ENCODE peak calls at places on chromosomes 2 and 18, in five cellular contexts. S, K, Y, J and B are unnamed samples.
A peak's percentile ranks its signal among the peaks of the same experiment; 100 is the strongest.

GRCh38 chr2:40367032-40367431 is 84.9 kb downstream of the SLC8A1 start:
- DNase-seq in S (no peak), K (no peak), Y (no peak), J (no peak), B (no peak)

GRCh38 chr18:62637807-62638687 is 77.3 kb upstream of the PHLPP1 start:
- DNase-seq in S (peak; percentile 23), K (peak; percentile 6), Y (no peak), J (peak; percentile 23), B (peak; percentile 5)

GRCh38 chr18:56489901-56490300 is 148.5 kb downstream of the TXNL1 start:
- DNase-seq in S (no peak), K (no peak), Y (no peak), J (no peak), B (no peak)

GRCh38 chr2:148582679-148583511 is 61.7 kb upstream of the EPC2 start:
- DNase-seq in S (peak; percentile 13), K (peak; percentile 4), Y (no peak), J (no peak), B (peak; percentile 7)

GRCh38 chr2:4358855-4359254 is 655.5 kb downstream of the DCDC2C start:
- DNase-seq in S (no peak), K (no peak), Y (no peak), J (no peak), B (no peak)

GRCh38 chr2:188024811-188025210 is 266.9 kb upstream of the GULP1 start:
- DNase-seq in S (peak; percentile 6), K (peak; percentile 42), Y (no peak), J (no peak), B (peak; percentile 7)

GRCh38 chr2:105380432-105381118 is 18.3 kb downstream of the FHL2 start:
- DNase-seq in S (peak; percentile 75), K (peak; percentile 55), Y (no peak), J (no peak), B (peak; percentile 39)

GRCh38 chr2:206616141-206616540 is 26.1 kb upstream of the FAM237A start:
- DNase-seq in S (peak; percentile 1), K (peak; percentile 12), Y (no peak), J (no peak), B (peak; percentile 9)

GRCh38 chr2:163610817-163611556 is 124.8 kb downstream of the FIGN start:
- DNase-seq in S (no peak), K (no peak), Y (no peak), J (no peak), B (no peak)

GRCh38 chr2:241812730-241813079 is 3.7 kb downstream of the NEU4 start:
- DNase-seq in S (no peak), K (no peak), Y (peak; percentile 65), J (no peak), B (no peak)

GRCh38 chr2:185208261-185208660 is 530.3 kb upstream of the FSIP2 start:
- DNase-seq in S (peak; percentile 1), K (no peak), Y (no peak), J (no peak), B (no peak)

DNA sequence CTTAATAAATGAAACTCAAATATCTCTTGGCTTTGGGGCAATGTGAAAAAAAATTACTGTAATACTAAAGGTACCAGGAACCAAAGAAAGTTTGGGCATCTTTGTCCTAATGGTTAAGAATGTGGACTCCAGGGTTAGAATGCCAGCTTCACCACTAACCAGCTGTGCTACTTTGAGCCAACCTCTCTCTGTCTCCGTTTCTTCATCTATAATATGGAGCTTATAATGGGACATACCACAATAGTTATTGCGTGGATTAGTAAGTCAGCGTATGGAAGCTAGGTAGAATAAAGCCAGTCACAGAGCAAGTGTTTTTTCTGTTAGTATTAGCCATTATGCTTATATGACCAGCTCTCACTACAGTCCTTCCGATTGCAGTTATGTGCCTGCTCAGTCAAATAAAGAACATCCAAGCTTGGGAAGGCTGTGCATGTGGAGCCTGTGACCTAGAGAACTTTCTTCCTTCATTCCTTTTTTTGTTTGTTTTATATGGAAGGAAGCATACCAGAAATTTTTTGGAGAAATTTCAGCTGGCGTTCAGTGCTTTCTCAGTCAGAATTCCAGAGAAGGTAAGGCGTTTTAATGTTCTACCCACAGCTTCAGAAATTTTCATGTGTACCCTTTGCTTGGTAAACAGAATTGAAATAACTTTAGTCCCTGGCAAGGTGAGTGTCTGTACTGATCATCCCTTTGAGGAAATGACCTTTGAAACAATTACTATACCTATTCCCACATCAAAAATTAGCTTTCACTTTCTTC is 114.0 kb upstream of the RND3 start:
- DNase-seq in S (peak; percentile 72), K (peak; percentile 81), Y (no peak), J (no peak), B (peak; percentile 53)
- TF ChIP-seq CTCF in S (no peak), K (no peak), Y (no peak), J (no peak), B (no peak)

GRCh38 chr2:66686768-66687167 is 251.8 kb downstream of the MEIS1 start:
- DNase-seq in S (peak; percentile 3), K (peak; percentile 23), Y (no peak), J (no peak), B (no peak)
- H3K4me3 ChIP-seq in S (no peak overlapping the region), K (no peak overlapping the region), Y (no peak overlapping the region), J (no peak overlapping the region), B (no peak overlapping the region)

DNA sequence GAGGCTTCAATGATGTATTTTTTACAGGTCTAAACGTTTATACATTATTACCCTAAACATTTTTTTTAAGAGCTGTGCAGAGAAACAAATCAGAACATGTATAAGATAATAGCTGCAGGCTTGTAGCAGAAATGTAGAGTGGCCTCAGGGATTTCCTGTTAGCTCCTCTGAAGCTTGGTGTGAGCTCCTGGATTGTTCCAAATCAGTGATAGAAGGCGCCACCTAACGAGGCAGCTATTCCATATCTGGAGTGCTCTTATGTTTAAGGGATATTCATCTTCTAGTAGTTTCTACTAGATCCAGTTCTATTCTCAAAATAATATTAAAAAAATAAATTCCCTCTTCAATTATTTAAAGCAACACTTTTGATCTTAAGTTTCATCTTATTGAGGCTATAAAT is 93.1 kb downstream of the LRP1B start:
- DNase-seq in S (no peak), K (no peak), Y (no peak), J (no peak), B (no peak)
- TF ChIP-seq CTCF in S (no peak), K (no peak), Y (no peak), J (no peak), B (no peak)

DNA sequence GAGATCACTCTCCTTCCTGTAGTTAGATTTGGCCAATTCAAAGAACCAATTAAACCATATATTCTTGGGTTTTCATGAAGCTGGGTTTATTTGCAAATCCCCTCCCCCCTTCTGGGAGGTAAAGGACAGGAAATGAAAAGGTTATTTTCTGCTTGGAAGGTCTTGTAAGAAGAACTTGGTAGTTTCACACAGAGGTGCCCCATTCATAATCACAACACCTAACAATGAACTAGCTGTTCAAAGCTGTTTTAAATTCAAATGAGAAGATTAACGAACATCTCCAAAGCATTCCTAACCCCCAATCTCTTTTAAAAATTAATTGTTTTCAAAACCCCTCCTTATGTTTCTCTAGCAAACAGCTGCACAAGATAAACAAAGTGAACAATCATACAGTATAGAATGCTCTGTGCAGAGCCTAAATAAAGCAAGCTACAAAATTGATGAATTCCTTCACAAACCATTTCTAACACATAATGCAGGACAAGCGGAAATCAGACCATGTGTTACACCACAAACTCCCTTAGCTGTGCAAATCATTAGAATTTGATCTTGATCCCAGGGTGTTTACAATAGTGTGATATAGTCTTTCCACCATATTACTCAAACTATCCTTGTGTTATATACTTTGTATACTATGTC is 271.4 kb downstream of the SATB2 start:
- DNase-seq in S (no peak), K (no peak), Y (no peak), J (no peak), B (no peak)
- H3K4me3 ChIP-seq in S (no peak overlapping the region), K (no peak overlapping the region), Y (no peak overlapping the region), J (no peak overlapping the region), B (no peak overlapping the region)

GRCh38 chr2:230422149-230422548 is 6.1 kb downstream of the SP100 start:
- DNase-seq in S (no peak), K (no peak), Y (no peak), J (no peak), B (no peak)
- TF ChIP-seq CTCF in S (peak; percentile 11), K (no peak), Y (no peak), J (no peak), B (no peak)

GRCh38 chr18:3624818-3625716 is 175.1 kb downstream of the TGIF1 start:
- DNase-seq in S (peak; percentile 97), K (peak; percentile 98), Y (no peak), J (no peak), B (peak; percentile 94)
- H3K4me3 ChIP-seq in S (peak overlapping the region; percentile 19), K (peak overlapping the region; percentile 29), Y (no peak overlapping the region), J (no peak overlapping the region), B (no peak overlapping the region)